ENCODE peak calls at places on chromosomes 5 and 9, in four cellular contexts. One of them, this sample, is unnamed.

GRCh38 chr5:81752644-81752963 is 1.7 kb upstream of the SSBP2 start:
- DNase-seq in HCT116: no peak
- DNase-seq in Panc1: no peak
- DNase-seq in K562: no peak
- DNase-seq in this sample: no peak

GRCh38 chr5:54443264-54443663 is 12.2 kb upstream of the HSPB3 start:
- DNase-seq in HCT116: peak
- DNase-seq in Panc1: no peak
- DNase-seq in K562: peak
- DNase-seq in this sample: peak

GRCh38 chr5:172777381-172778222 is 6.6 kb upstream of the DUSP1 start:
- DNase-seq in HCT116: peak
- DNase-seq in K562: peak
- DNase-seq in Panc1: peak
- DNase-seq in this sample: peak

GRCh38 chr5:127216143-127216542 is 74.5 kb upstream of the MEGF10 start:
- DNase-seq in K562: no peak
- DNase-seq in Panc1: no peak
- DNase-seq in HCT116: no peak
- DNase-seq in this sample: no peak

GRCh38 chr5:150481708-150481965 is 26.3 kb upstream of the NDST1 start:
- DNase-seq in HCT116: no peak
- DNase-seq in K562: peak
- DNase-seq in Panc1: no peak
- DNase-seq in this sample: no peak

GRCh38 chr5:77277764-77278163 is 67.3 kb downstream of the PDE8B start:
- DNase-seq in Panc1: no peak
- DNase-seq in K562: no peak
- DNase-seq in HCT116: no peak
- DNase-seq in this sample: no peak

GRCh38 chr5:368162-369084 is 46.9 kb downstream of the AHRR start:
- DNase-seq in HCT116: no peak
- DNase-seq in K562: no peak
- DNase-seq in Panc1: no peak
- DNase-seq in this sample: no peak

GRCh38 chr9:87713278-87713989 is 12.5 kb upstream of the CTSL start:
- DNase-seq in K562: peak
- DNase-seq in Panc1: peak
- DNase-seq in HCT116: peak
- DNase-seq in this sample: peak

GRCh38 chr5:115543365-115543700 is 1.2 kb downstream of the FEM1C start:
- DNase-seq in HCT116: no peak
- DNase-seq in K562: no peak
- DNase-seq in Panc1: no peak
- DNase-seq in this sample: peak

GRCh38 chr9:133256057-133256461 is 18.9 kb downstream of the ABO start:
- DNase-seq in K562: no peak
- DNase-seq in HCT116: no peak
- DNase-seq in Panc1: no peak
- DNase-seq in this sample: no peak

GRCh38 chr5:125696762-125697161 is 726.4 kb upstream of the GRAMD2B start:
- DNase-seq in Panc1: no peak
- DNase-seq in K562: no peak
- DNase-seq in HCT116: no peak
- DNase-seq in this sample: peak

GRCh38 chr9:127290666-127291065 is 26.1 kb downstream of the GARNL3 start:
- DNase-seq in Panc1: no peak
- DNase-seq in K562: no peak
- DNase-seq in HCT116: no peak
- DNase-seq in this sample: no peak

GRCh38 chr5:175059687-175060194 is 335.4 kb downstream of the MSX2 start:
- DNase-seq in HCT116: peak
- DNase-seq in Panc1: no peak
- DNase-seq in K562: no peak
- DNase-seq in this sample: peak

GRCh38 chr5:135493406-135494180 is 41.4 kb upstream of the TIFAB start:
- DNase-seq in Panc1: no peak
- DNase-seq in K562: no peak
- DNase-seq in HCT116: peak
- DNase-seq in this sample: no peak

DNA sequence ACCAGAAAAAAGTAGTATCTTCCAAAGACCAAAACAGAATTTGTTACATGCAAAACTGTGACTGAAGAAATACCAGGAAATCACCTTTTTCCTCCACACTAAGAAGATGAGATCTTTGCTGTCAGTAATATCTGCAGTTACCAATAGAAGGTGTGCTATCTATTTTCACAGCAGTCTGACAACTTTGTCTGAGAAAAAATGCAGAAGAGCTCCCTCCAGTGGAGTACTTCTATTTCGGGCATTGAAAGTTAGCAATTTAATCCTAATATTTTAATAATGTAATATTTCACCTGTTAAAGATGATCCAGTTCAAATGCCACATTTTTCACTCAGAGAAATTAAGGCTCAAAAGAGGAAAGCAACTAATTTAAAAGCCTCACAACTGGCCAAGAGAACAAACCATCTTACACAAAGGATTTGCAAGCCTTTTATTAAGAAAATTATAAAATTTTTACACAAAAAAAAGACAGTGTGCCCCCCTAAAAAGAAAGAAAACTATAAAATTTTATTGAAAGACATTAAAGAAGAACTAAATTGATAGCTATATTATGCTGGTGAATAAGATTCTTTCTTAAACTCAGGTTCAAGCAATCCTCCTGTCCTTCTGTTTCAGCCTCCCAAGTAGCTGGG is 50.6 kb downstream of the DEPDC1B start:
- DNase-seq in K562: peak
- DNase-seq in Panc1: peak
- DNase-seq in HCT116: peak
- DNase-seq in this sample: peak
- TF ChIP-seq TCF7L2 in K562: no peak
- TF ChIP-seq TCF7L2 in Panc1: no peak
- TF ChIP-seq TCF7L2 in HCT116: no peak
- TF ChIP-seq TCF7L2 in this sample: no peak

DNA sequence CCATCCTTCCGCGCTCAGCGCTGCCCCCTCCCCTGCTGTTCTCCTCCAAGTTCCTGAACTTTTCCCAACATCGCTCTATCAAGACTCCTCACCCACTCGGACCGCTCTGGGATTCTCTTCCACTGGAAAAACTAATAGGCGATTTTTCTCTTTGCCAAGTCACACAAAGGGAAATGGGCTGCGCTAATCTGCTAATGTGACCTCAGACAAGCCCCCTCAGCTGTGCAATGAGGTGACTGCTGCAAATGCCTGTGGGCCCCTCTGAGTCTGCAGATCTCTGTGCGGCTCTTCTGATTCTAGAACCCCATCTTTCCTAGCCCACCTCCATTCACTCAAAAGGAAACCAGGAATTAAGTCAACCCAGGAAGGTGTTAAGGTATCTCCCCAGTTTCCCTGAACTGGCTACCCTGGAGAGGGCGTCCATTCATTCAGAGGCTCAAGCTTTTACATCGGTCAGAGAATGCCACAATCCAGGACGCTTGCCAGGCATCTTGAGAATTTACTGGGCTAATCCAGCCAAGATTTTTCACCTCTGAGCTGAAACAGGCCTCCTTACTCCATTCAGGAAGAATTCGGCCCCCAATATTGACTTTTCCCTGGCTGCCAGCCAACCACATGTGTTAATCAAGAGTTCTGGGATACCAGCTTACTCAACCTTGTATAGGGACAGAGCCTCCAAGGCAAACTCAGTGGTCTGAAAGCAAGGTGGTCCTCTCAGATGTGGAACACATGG is 795 bp upstream of the ADAMTS12 start:
- DNase-seq in K562: no peak
- DNase-seq in HCT116: no peak
- DNase-seq in Panc1: no peak
- DNase-seq in this sample: peak
- TF ChIP-seq TCF7L2 in K562: no peak
- TF ChIP-seq TCF7L2 in HCT116: no peak
- TF ChIP-seq TCF7L2 in Panc1: no peak
- TF ChIP-seq TCF7L2 in this sample: no peak

DNA sequence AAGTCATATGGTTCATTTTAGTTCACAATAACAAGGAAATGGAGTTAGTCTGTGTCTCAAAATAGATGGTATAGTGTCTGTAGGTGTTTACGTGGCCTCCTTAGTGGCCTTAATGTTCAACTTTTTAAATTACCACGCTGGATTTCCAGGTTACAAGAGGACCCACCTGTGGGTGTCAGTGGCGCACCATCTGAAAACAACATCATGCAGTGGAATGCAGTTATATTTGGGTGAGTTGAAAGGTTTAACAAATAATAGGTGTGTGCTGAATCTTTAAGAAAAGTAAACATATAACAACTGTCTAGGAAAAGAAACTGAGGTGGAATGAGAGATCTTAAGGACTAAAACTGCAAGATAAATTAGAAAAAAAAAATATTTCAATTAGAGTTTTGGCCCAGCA is 2.9 kb downstream of the UBE2B start:
- DNase-seq in Panc1: no peak
- DNase-seq in K562: no peak
- DNase-seq in HCT116: no peak
- DNase-seq in this sample: no peak
- TF ChIP-seq TCF7L2 in Panc1: no peak
- TF ChIP-seq TCF7L2 in K562: no peak
- TF ChIP-seq TCF7L2 in HCT116: no peak
- TF ChIP-seq TCF7L2 in this sample: no peak

DNA sequence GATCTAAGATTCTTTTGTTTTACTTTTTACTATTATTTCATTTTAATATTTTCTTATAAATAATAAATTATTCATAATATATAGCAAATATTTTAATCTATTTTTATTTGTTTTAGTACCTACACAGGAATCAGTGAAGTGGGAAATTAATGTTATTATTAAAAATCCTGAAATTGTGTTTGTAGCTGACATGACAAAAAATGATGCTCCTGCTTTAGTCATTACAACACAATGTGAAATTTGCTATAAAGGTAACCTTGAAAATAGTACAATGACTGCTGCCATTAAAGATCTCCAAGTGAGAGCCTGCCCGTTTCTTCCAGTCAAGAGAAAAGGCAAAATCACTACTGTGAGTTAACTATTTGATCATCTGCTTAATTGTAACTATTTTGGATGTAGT is 138.7 kb downstream of the VPS13A start:
- DNase-seq in HCT116: no peak
- DNase-seq in K562: no peak
- DNase-seq in Panc1: no peak
- DNase-seq in this sample: no peak
- TF ChIP-seq TCF7L2 in HCT116: no peak
- TF ChIP-seq TCF7L2 in K562: no peak
- TF ChIP-seq TCF7L2 in Panc1: no peak
- TF ChIP-seq TCF7L2 in this sample: no peak

GRCh38 chr9:34158362-34158869 is 20.4 kb upstream of the UBAP1 start:
- DNase-seq in Panc1: no peak
- DNase-seq in HCT116: no peak
- DNase-seq in K562: peak
- DNase-seq in this sample: peak
- TF ChIP-seq TCF7L2 in Panc1: no peak
- TF ChIP-seq TCF7L2 in HCT116: no peak
- TF ChIP-seq TCF7L2 in K562: no peak
- TF ChIP-seq TCF7L2 in this sample: no peak

DNA sequence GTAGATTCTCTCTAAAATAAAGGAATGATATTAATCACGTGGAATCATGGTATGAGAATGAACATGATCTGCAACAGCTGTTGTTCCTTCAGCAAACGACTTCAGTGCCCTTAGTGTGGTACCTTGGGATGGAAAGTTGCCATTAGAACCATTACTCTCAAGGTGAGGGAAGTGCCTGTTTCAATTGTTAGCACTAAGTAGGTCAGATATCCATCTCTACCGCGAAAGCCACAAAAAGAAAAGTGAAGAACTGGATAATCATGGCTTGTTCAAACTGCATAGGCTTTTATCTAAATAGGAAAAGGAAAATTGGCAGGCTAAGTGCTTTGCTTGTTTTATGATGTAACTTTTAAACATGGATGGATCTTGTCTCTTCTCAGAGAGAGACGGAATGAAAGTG is 380.7 kb downstream of the MRPS30 start:
- DNase-seq in K562: no peak
- DNase-seq in Panc1: no peak
- DNase-seq in HCT116: no peak
- DNase-seq in this sample: no peak
- TF ChIP-seq TCF7L2 in K562: no peak
- TF ChIP-seq TCF7L2 in Panc1: no peak
- TF ChIP-seq TCF7L2 in HCT116: no peak
- TF ChIP-seq TCF7L2 in this sample: no peak

GRCh38 chr5:20166496-20166895 is 178.5 kb upstream of the CDH18 start:
- DNase-seq in HCT116: no peak
- DNase-seq in K562: no peak
- DNase-seq in Panc1: no peak
- DNase-seq in this sample: no peak
- TF ChIP-seq TCF7L2 in HCT116: no peak
- TF ChIP-seq TCF7L2 in K562: no peak
- TF ChIP-seq TCF7L2 in Panc1: no peak
- TF ChIP-seq TCF7L2 in this sample: no peak